ENCODE peak calls at places on chromosomes 11 and 22, in eight cellular contexts. F is A673, Q is thoracic aorta, A is AG04450, M is upper lobe of right lung, B is heart left ventricle, C is RWPE1, S is caudate nucleus. K is an unnamed sample.

GRCh38 chr11:11510939-11511338 is 110.9 kb downstream of the GALNT18 start:
- DNase-seq in F (no peak), Q (no peak), A (no peak), M (no peak), B (no peak), C (no peak), S (peak), K (peak)

GRCh38 chr22:36334081-36334831 is 53.5 kb downstream of the MYH9 start:
- DNase-seq in F (no peak), Q (no peak), A (no peak), M (no peak), B (peak), C (no peak), S (no peak), K (no peak)

GRCh38 chr11:27656320-27656719 is 43.9 kb downstream of the BDNF start:
- DNase-seq in F (no peak), Q (no peak), A (no peak), M (no peak), B (no peak), C (no peak), S (no peak), K (no peak)

GRCh38 chr11:44112083-44112865 is 16.8 kb downstream of the EXT2 start:
- DNase-seq in F (peak), Q (no peak), A (no peak), M (no peak), B (peak), C (peak), S (no peak), K (no peak)

GRCh38 chr22:39527481-39527961 is 5.0 kb downstream of the RPS19BP1 start:
- DNase-seq in F (no peak), Q (no peak), A (no peak), M (no peak), B (no peak), C (no peak), S (no peak), K (no peak)

GRCh38 chr11:48006301-48006992 is 26.1 kb downstream of the PTPRJ start:
- DNase-seq in F (no peak), Q (no peak), A (no peak), M (no peak), B (no peak), C (peak), S (no peak), K (no peak)

GRCh38 chr22:33726294-33726711 is 194.0 kb downstream of the LARGE1 start:
- DNase-seq in F (no peak), Q (no peak), A (peak), M (no peak), B (no peak), C (no peak), S (no peak), K (no peak)

GRCh38 chr22:40728731-40729189 is 49.5 kb downstream of the MCHR1 start:
- DNase-seq in F (peak), Q (no peak), A (no peak), M (no peak), B (no peak), C (no peak), S (no peak), K (no peak)

GRCh38 chr11:86440305-86440716 is 65.6 kb downstream of the CCDC81 start:
- DNase-seq in F (no peak), Q (no peak), A (no peak), M (no peak), B (peak), C (no peak), S (no peak), K (no peak)

GRCh38 chr11:32435152-32435480 is 223 bp downstream of the WT1 start:
- DNase-seq in F (peak), Q (no peak), A (no peak), M (no peak), B (no peak), C (no peak), S (no peak), K (no peak)

GRCh38 chr22:37146507-37147180 is 3.1 kb downstream of the IL2RB start:
- DNase-seq in F (no peak), Q (no peak), A (no peak), M (no peak), B (no peak), C (no peak), S (no peak), K (no peak)

GRCh38 chr11:111335596-111335995 is 37.2 kb downstream of the POU2AF3 start:
- DNase-seq in F (peak), Q (no peak), A (no peak), M (no peak), B (no peak), C (no peak), S (no peak), K (no peak)

GRCh38 chr11:116515666-116516184 is 257.1 kb downstream of the BUD13 start:
- DNase-seq in F (no peak), Q (no peak), A (no peak), M (no peak), B (no peak), C (no peak), S (no peak), K (no peak)

GRCh38 chr22:40818192-40818746 is 877 bp downstream of the SLC25A17 start:
- DNase-seq in F (no peak), Q (no peak), A (no peak), M (no peak), B (no peak), C (no peak), S (no peak), K (no peak)

GRCh38 chr11:69361466-69361865 is 67.5 kb downstream of the MYEOV start:
- DNase-seq in F (no peak), Q (no peak), A (no peak), M (no peak), B (no peak), C (no peak), S (no peak), K (no peak)

GRCh38 chr11:13487661-13488030 is 8.2 kb downstream of the PTH start:
- DNase-seq in F (no peak), Q (no peak), A (no peak), M (no peak), B (no peak), C (no peak), S (no peak), K (no peak)

GRCh38 chr11:36385121-36385530 is 89.0 kb downstream of the PRR5L start:
- DNase-seq in F (no peak), Q (no peak), A (peak), M (no peak), B (no peak), C (no peak), S (no peak), K (no peak)

DNA sequence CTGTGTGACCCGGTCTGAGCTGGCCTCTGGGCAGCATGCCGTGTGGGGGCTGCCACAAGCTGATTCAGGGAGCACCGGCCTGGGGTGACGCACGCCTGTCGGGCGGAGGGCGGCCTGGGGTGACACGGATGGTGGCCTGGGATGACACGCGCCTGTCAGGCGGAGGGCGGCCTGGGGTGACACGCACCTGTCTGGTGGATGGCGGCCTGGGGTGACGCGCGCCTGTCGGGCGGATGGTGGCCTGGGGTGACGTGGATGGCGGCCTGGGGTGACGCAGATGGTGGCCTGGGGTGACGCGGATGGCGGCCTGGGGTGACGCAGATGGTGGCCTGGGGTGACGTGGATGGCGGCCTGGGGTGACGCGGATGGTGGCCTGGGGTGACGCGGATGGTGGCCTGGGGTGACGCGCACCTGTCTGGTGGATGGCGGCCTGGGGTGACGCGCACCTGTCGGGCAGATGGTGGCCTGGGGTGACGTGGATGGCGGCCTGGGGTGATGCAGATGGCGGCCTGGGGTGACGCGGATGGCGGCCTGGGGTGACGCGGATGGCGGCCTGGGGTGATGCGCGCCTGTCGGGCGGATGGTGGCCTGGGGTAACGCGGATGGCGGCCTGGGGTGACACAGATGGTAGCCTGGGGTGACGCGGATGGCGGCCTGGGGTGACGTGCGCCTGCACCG is 21.5 kb downstream of the PTDSS2 start:
- DNase-seq in F (no peak), Q (no peak), A (no peak), M (peak), B (no peak), C (no peak), S (no peak), K (no peak)
- H3K27ac ChIP-seq in F (no peak), Q (no peak), A (no peak), M (peak), B (no peak), C (no peak), S (no peak), K (no peak)

DNA sequence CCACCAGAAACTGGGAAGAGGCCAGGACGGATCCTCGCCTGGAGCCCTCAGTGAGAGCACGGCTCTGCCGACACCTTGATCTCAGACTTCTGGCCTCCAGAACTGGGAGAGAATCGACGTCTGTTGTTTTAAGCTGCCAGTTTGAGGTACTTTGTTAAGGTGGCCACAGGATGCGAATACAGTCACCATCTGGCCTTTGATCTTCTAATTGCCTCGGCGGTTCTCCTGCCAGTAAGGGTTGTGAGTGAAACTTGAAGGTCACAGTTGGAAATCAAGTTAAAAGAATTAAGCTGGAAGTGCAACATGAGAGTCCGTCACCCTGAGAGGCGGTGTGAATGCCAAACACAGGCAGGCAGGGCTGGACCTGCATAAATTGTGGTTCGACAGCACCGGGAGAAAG is 27.9 kb downstream of the PARVB start:
- DNase-seq in F (no peak), Q (no peak), A (no peak), M (no peak), B (no peak), C (no peak), S (no peak), K (no peak)
- H3K27ac ChIP-seq in F (no peak), Q (no peak), A (no peak), M (peak), B (no peak), C (no peak), S (peak), K (no peak)

DNA sequence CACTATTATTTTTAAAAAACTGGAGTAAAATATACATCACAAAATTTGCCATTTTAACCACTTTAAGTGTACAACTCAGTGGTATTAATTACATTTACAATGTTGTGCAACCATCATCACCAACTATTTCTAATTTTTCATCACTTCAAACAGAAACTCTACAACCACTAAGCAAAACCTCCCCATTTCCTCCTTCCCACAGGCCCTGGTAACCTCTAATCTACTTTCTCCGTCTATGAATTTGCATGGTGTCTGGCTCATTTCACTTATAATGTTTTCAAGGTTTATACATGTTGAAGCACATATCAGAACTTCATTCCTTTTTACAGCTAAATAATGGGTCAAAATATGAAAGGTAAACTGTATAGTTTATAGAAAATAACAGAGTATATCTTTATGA is 24.4 kb downstream of the DDI1 start:
- DNase-seq in F (no peak), Q (no peak), A (no peak), M (no peak), B (no peak), C (no peak), S (no peak), K (no peak)
- H3K27ac ChIP-seq in F (no peak), Q (no peak), A (no peak), M (no peak), B (no peak), C (no peak), S (no peak), K (no peak)

GRCh38 chr11:65310756-65311155 is 3.9 kb upstream of the CDC42EP2 start:
- DNase-seq in F (no peak), Q (no peak), A (no peak), M (no peak), B (no peak), C (no peak), S (no peak), K (peak)
- H3K27ac ChIP-seq in F (no peak), Q (no peak), A (peak), M (no peak), B (no peak), C (peak), S (no peak), K (peak)

DNA sequence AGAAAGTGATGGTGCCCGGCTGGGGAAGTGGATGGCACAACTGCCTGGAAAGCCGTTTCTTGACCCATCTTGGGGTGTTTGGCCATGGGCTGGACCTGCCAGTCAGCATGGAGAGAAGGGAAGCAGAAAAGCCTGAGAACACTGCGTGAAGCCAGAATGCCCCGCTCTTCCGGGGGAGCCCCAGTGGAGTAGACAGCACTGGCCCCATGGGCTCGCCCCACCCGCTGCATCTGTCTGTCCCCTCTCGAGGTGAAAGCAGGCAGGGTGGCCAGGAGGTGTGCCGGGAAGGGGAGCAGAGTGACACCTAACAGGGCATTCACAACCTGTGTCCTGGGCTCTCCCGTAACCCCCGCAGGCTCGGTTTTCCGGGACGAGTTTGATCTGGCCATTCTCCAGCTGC is 57.1 kb upstream of the TBCEL start:
- DNase-seq in F (no peak), Q (no peak), A (no peak), M (no peak), B (no peak), C (no peak), S (no peak), K (no peak)
- H3K27ac ChIP-seq in F (no peak), Q (no peak), A (no peak), M (no peak), B (no peak), C (no peak), S (no peak), K (no peak)

DNA sequence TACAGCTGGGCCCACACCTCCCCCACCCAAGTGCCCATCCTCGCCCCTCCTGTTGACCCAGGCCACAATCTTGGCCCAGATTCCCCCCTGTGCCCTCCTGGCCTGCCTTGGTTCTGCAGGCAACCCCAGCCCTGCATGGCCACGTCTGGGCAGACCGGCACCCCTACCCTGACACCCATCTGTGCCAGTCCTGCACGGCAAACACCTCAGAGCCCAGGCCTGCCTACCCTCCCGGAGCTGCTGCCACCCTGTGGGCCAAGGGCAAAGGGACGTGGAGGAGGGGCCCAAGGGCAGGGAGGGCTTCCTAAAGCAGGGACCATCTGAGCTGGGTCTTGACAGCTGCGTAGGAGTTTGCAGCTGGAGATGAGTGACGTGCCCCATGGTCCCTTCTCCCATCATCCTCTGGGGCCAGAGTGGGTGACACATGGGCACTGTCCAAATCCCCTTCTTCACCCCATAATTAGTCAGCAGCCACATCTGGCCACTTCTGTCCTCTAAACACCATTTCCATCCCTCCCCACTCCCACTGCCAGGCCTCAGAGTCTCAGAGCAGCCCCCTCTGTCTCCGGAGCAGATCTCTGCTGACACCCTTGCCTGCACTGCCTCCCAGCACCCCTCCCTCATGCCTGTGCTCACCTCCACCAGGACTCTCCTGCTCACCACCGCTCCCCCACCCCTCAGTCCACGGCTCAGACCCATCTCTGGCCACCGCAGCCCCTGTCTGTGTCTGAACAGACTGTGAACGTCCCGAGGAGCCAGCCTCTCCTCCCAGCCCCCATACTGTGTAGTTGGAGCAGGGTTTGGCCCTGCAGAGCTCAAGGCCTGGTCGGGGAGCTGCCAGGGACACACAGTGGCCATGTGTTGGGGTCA is 35.6 kb upstream of the PPARA start:
- DNase-seq in F (no peak), Q (no peak), A (no peak), M (no peak), B (no peak), C (no peak), S (no peak), K (no peak)
- H3K27ac ChIP-seq in F (no peak), Q (peak), A (peak), M (peak), B (peak), C (peak), S (peak), K (peak)